ENCODE peak calls at places on chromosomes 6 and 20, in seven cellular contexts. X is EL; P is activated CD4-positive, alpha-beta T cell treated with anti-CD3 and anti-CD28 coated beads, Interleukin-2, amount 10 ng/mL, durations not matched to agents 7 days and 5 days; R is GM03348; G is naive thymus-derived CD4-positive, alpha-beta T cell; T is neural progenitor cell; S is GM12892. D is an unnamed sample.

GRCh38 chr20:62666736-62667529 is 24.6 kb downstream of the SLCO4A1 start:
- DNase-seq in T (no peak), X (no peak), R (no peak), P (no peak), S (no peak), G (no peak), D (no peak)

GRCh38 chr6:44662461-44663121 is 275.1 kb downstream of the CDC5L start:
- DNase-seq in P (no peak), R (peak), G (no peak), T (peak), S (no peak), X (peak), D (peak)

GRCh38 chr20:46013826-46014516 is 5.3 kb downstream of the MMP9 start:
- DNase-seq in P (peak), S (peak), X (peak), R (peak), T (peak), G (peak), D (peak)

GRCh38 chr20:44637490-44638372 is 13.8 kb downstream of the ADA start:
- DNase-seq in R (no peak), G (no peak), T (no peak), P (no peak), X (no peak), S (no peak), D (no peak)

GRCh38 chr6:168908887-168909286 is 344.8 kb downstream of the THBS2 start:
- DNase-seq in P (no peak), G (no peak), X (peak), R (peak), T (no peak), S (no peak), D (no peak)

GRCh38 chr6:55180258-55180657 is 5.9 kb downstream of the HCRTR2 start:
- DNase-seq in T (no peak), R (no peak), G (no peak), S (no peak), P (no peak), X (no peak), D (no peak)

GRCh38 chr6:144027927-144028587 is 20.0 kb upstream of the PLAGL1 start:
- DNase-seq in G (no peak), T (no peak), R (no peak), X (no peak), S (no peak), P (no peak), D (no peak)

GRCh38 chr20:31587545-31588389 is 17.3 kb upstream of the ID1 start:
- DNase-seq in X (peak), G (peak), S (no peak), T (peak), P (no peak), R (peak), D (peak)

GRCh38 chr6:107988570-107988969 is 30.6 kb upstream of the SEC63 start:
- DNase-seq in R (no peak), P (no peak), G (no peak), S (no peak), T (no peak), X (no peak), D (no peak)

GRCh38 chr6:65289491-65289890 is 417.5 kb downstream of the EYS start:
- DNase-seq in X (no peak), G (no peak), R (no peak), P (no peak), S (no peak), T (no peak), D (no peak)

GRCh38 chr6:43768983-43769525 is 957 bp upstream of the VEGFA start:
- DNase-seq in X (peak), G (no peak), S (no peak), T (peak), P (no peak), R (peak), D (no peak)

GRCh38 chr6:108549741-108550140 is 11.0 kb upstream of the FOXO3 start:
- DNase-seq in R (no peak), T (no peak), X (no peak), G (no peak), S (no peak), P (no peak), D (no peak)

GRCh38 chr6:136365781-136366354 is 76.2 kb upstream of the BCLAF1 start:
- DNase-seq in X (no peak), P (peak), R (no peak), T (no peak), S (no peak), G (no peak), D (no peak)

GRCh38 chr20:46671866-46672542 is 17.2 kb downstream of the TP53RK start:
- DNase-seq in T (no peak), S (no peak), X (no peak), R (no peak), G (no peak), P (no peak), D (no peak)

GRCh38 chr6:17867880-17868279 is 119.6 kb downstream of the KIF13A start:
- DNase-seq in X (peak), T (no peak), S (no peak), R (peak), G (no peak), P (no peak), D (no peak)

GRCh38 chr6:130093546-130093945 is 75.2 kb downstream of the L3MBTL3 start:
- DNase-seq in T (no peak), P (no peak), R (no peak), X (no peak), G (no peak), S (no peak), D (no peak)

GRCh38 chr6:111250743-111251406 is 163.6 kb downstream of the SLC16A10 start:
- DNase-seq in X (no peak), P (no peak), S (no peak), G (no peak), T (no peak), R (no peak), D (no peak)

GRCh38 chr20:47382746-47383145 is 26.2 kb upstream of the ZMYND8 start:
- DNase-seq in P (no peak), S (no peak), R (no peak), G (no peak), T (no peak), X (no peak), D (no peak)

GRCh38 chr6:120681204-120681603 is 653.1 kb downstream of the TBC1D32 start:
- DNase-seq in X (no peak), S (no peak), P (no peak), T (no peak), R (no peak), G (no peak), D (no peak)

GRCh38 chr20:37693203-37693602 is 627 bp upstream of the CTNNBL1 start:
- DNase-seq in P (no peak), R (peak), S (no peak), X (no peak), T (no peak), G (no peak), D (no peak)

GRCh38 chr6:112802154-112802553 is 455.0 kb downstream of the RFPL4B start:
- DNase-seq in S (no peak), P (no peak), G (no peak), T (no peak), R (peak), X (peak), D (no peak)

GRCh38 chr6:722608-723007 is 29.7 kb upstream of the EXOC2 start:
- DNase-seq in P (no peak), R (peak), G (no peak), X (peak), T (no peak), S (no peak), D (no peak)

GRCh38 chr6:54768542-54768941 is 78.0 kb upstream of the FAM83B start:
- DNase-seq in T (no peak), S (no peak), X (no peak), R (no peak), G (no peak), P (no peak), D (no peak)

GRCh38 chr6:3506751-3507388 is 50.0 kb upstream of the SLC22A23 start:
- DNase-seq in S (no peak), X (no peak), T (no peak), R (no peak), G (no peak), P (no peak), D (no peak)

GRCh38 chr20:19396466-19397081 is 184.1 kb downstream of the SLC24A3 start:
- DNase-seq in G (no peak), R (no peak), T (no peak), P (no peak), X (no peak), S (no peak), D (no peak)

GRCh38 chr6:34587851-34588250 is 31.7 kb upstream of the SPDEF start:
- DNase-seq in X (no peak), R (no peak), P (no peak), G (no peak), T (no peak), S (no peak), D (no peak)

GRCh38 chr6:95091823-95092436 is 485.4 kb upstream of the MANEA start:
- DNase-seq in R (peak), T (peak), S (no peak), G (no peak), X (peak), P (no peak), D (no peak)

GRCh38 chr20:56986931-56987720 is 279.3 kb downstream of the BMP7 start:
- DNase-seq in R (no peak), X (peak), S (no peak), P (no peak), T (no peak), G (no peak), D (no peak)

GRCh38 chr6:136362421-136363090 is 72.9 kb upstream of the BCLAF1 start:
- DNase-seq in X (no peak), S (no peak), P (no peak), T (no peak), R (no peak), G (no peak), D (no peak)

GRCh38 chr6:44224154-44224977 is 971 bp downstream of the SLC29A1 start:
- DNase-seq in G (peak), X (peak), P (no peak), S (no peak), T (no peak), R (no peak), D (no peak)

GRCh38 chr6:92408350-92408749 is 1011.0 kb downstream of the EPHA7 start:
- DNase-seq in S (no peak), X (no peak), T (no peak), P (no peak), G (no peak), R (no peak), D (no peak)

GRCh38 chr6:158500016-158500735 is 59.7 kb upstream of the TMEM181 start:
- DNase-seq in G (no peak), S (no peak), R (peak), X (peak), T (no peak), P (no peak), D (no peak)

GRCh38 chr6:166907871-166908806 is 48.2 kb downstream of the RNASET2 start:
- DNase-seq in X (no peak), R (peak), S (no peak), P (no peak), G (no peak), T (no peak), D (no peak)

GRCh38 chr20:63740070-63740500 is 509 bp downstream of the SLC2A4RG start:
- DNase-seq in X (peak), S (peak), R (peak), G (peak), T (peak), P (peak), D (peak)

GRCh38 chr6:46898011-46898410 is 23.7 kb downstream of the ADGRF5 start:
- DNase-seq in X (no peak), T (no peak), G (no peak), P (no peak), S (no peak), R (peak), D (no peak)

D was measured in H9.